ENCODE peak calls at places on chromosomes 13 and 19, in five cellular contexts. C, G, R, E and T are unnamed samples.
A peak's percentile ranks its signal among the peaks of the same experiment; 100 is the strongest.

GRCh38 chr13:34076319-34076718 is 258.4 kb downstream of the RFC3 start:
- DNase-seq in C (no peak), R (no peak), E (no peak), G (no peak), T (no peak)

GRCh38 chr13:102770435-102770834 is 3.2 kb downstream of the TEX30 start:
- DNase-seq in C (no peak), E (no peak), R (no peak), G (no peak), T (no peak)

GRCh38 chr13:107216046-107216715 is 648.2 kb upstream of the ARGLU1 start:
- DNase-seq in R (no peak), E (no peak), C (no peak), G (no peak), T (no peak)

GRCh38 chr19:51207747-51208146 is 17.1 kb upstream of the CD33 start:
- DNase-seq in E (no peak), G (no peak), R (no peak), C (no peak), T (no peak)

GRCh38 chr13:62583466-62583865 is 1167.8 kb upstream of the PCDH20 start:
- DNase-seq in R (no peak), G (no peak), E (no peak), C (no peak), T (no peak)

GRCh38 chr19:28710278-28710677 is 502.7 kb downstream of the UQCRFS1 start:
- DNase-seq in R (peak; percentile 24), C (peak; percentile 67), E (peak; percentile 3), G (peak; percentile 30), T (peak; percentile 54)

GRCh38 chr19:51750381-51751124 is 1.1 kb downstream of the FPR1 start:
- DNase-seq in C (no peak), R (no peak), G (no peak), E (no peak), T (no peak)

GRCh38 chr13:100530645-100531044 is 57.9 kb downstream of the GGACT start:
- DNase-seq in E (no peak), C (peak; percentile 33), R (no peak), G (no peak), T (no peak)

GRCh38 chr13:43284162-43284561 is 260.8 kb downstream of the DNAJC15 start:
- DNase-seq in G (no peak), C (peak; percentile 92), R (no peak), E (no peak), T (no peak)

GRCh38 chr19:5291588-5292193 is 48.9 kb downstream of the PTPRS start:
- DNase-seq in E (no peak), C (no peak), G (no peak), R (peak; percentile 27), T (no peak)

GRCh38 chr13:75458696-75459422 is 23.1 kb downstream of the TBC1D4 start:
- DNase-seq in R (peak; percentile 48), C (no peak), G (no peak), E (peak; percentile 49), T (no peak)

GRCh38 chr19:1295169-1296012 is 9.7 kb downstream of the EFNA2 start:
- DNase-seq in C (no peak), R (peak; percentile 97), E (no peak), G (no peak), T (peak; percentile 97)

GRCh38 chr19:49431330-49431749 is 6.2 kb downstream of the GFY start:
- DNase-seq in R (peak; percentile 80), C (no peak), E (no peak), G (no peak), T (peak; percentile 91)

GRCh38 chr13:45895880-45896279 is 44.3 kb upstream of the SIAH3 start:
- DNase-seq in E (no peak), R (no peak), C (no peak), G (no peak), T (no peak)

GRCh38 chr19:495440-496332 is 600 bp upstream of the MADCAM1 start:
- DNase-seq in C (peak; percentile 39), G (peak; percentile 49), R (peak; percentile 84), E (no peak), T (peak; percentile 64)

GRCh38 chr13:91359071-91359470 is 11.6 kb downstream of the MIR17HG start:
- DNase-seq in G (no peak), C (no peak), R (no peak), E (no peak), T (no peak)

GRCh38 chr13:26964278-26965057 is 203.9 kb upstream of the GPR12 start:
- DNase-seq in G (no peak), R (no peak), C (peak; percentile 67), E (no peak), T (no peak)

GRCh38 chr19:16467581-16467980 is 4.2 kb downstream of the EPS15L1 start:
- DNase-seq in E (no peak), G (no peak), C (no peak), R (peak; percentile 47), T (no peak)

GRCh38 chr13:110345266-110345665 is 38.2 kb downstream of the COL4A2 start:
- DNase-seq in C (no peak), R (no peak), G (no peak), E (no peak), T (no peak)

GRCh38 chr13:27792393-27793218 is at the start of gene GSX1:
- DNase-seq in C (peak; percentile 63), R (no peak), E (no peak), G (peak; percentile 13), T (no peak)

GRCh38 chr13:24066405-24067292 is 93.9 kb upstream of the SPATA13 start:
- DNase-seq in C (no peak), E (no peak), G (no peak), R (no peak), T (no peak)

GRCh38 chr13:26941345-26942174 is 181.0 kb upstream of the GPR12 start:
- DNase-seq in E (no peak), R (no peak), G (no peak), C (peak; percentile 91), T (no peak)

GRCh38 chr19:1848399-1849131 is at the start of gene REXO1:
- DNase-seq in G (peak; percentile 52), R (peak; percentile 97), C (peak; percentile 87), E (peak; percentile 72), T (peak; percentile 90)

GRCh38 chr13:105920375-105920774 is 615.1 kb downstream of the EFNB2 start:
- DNase-seq in G (no peak), R (no peak), E (no peak), C (peak; percentile 87), T (no peak)

GRCh38 chr13:37495046-37495445 is 103.5 kb downstream of the POSTN start:
- DNase-seq in C (peak; percentile 10), E (no peak), R (no peak), G (no peak), T (no peak)

DNA sequence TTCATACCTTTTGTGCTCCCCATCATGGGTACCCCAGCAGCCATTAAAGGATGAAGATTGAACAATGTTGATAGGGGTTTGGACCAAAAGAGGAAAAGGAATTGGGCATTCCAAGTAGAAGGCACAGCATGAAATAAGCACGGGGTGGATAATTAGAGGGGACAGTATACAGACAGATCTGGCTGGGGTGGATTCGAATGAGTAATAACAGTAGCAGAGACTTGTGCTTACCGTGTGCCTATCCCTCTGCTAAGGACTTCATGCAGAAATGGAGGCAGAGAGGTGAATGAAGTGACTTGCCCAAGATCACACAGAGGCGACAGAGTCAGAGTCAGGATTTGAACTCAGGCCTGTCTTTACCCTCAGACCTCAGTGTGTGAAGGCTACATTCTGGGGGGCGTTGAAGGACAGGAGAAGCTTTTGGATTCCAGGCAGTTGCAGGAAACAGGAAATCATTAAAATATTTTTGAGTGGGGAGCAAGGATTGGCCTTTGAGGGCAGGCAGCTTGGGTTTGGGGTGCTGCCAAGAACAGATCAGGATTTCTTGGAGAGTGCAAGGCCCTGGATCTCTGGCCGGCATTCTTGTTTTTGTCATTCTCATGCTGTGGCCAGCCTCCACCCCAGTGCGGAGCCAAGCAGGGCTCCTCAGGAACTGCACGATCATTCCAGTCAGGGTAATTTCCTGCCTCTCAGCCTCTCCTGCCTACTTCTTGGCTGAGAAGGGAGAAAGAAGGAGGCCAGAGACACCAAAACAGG is 18.7 kb downstream of the PAF1 start:
- DNase-seq in R (no peak), E (no peak), C (peak; percentile 93), G (no peak), T (no peak)
- TF ChIP-seq RCOR1 in R (no peak), E (no peak), C (no peak), G (no peak), T (no peak)

GRCh38 chr13:99258946-99259345 is 767 bp upstream of the GPR18 start:
- DNase-seq in G (no peak), R (no peak), E (no peak), C (no peak), T (no peak)

GRCh38 chr13:99258210-99258860 is at the start of gene GPR18:
- DNase-seq in G (no peak), C (peak; percentile 24), R (no peak), E (peak; percentile 67), T (no peak)

GRCh38 chr13:99263386-99263785 is 5.2 kb upstream of the GPR18 start:
- DNase-seq in E (no peak), R (no peak), C (no peak), G (no peak), T (no peak)

GRCh38 chr13:99260216-99260615 is 2.0 kb upstream of the GPR18 start:
- DNase-seq in R (no peak), E (no peak), G (no peak), C (peak; percentile 3), T (no peak)

DNA sequence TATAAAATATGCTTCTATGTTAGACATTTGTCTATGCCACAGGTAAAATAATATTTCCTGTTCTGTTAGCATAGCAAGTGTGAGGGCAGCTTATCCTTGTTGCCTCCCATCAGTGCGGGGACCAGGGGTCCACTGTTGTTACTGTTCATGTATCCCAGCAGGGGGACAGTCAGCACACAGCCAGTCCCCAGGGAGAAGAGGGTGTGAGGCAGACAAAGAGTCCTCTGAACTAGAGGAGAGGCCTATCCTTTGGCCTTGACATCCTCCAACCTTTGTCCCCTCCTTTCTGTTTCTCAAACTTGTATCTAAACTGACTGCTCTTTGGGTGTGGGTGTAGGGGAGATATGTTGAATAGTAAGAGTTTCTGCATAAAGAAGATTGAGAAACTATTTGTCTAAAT is 2.9 kb upstream of the GPR18 start:
- DNase-seq in G (no peak), C (no peak), R (no peak), E (no peak), T (no peak)
- TF ChIP-seq RCOR1 in G (no peak), C (no peak), R (no peak), E (no peak), T (no peak)

GRCh38 chr19:13134626-13135025 is 15.5 kb downstream of the STX10 start:
- DNase-seq in E (no peak), C (no peak), G (no peak), R (no peak), T (no peak)
- TF ChIP-seq RCOR1 in E (no peak), C (no peak), G (no peak), R (no peak), T (no peak)

GRCh38 chr19:48397636-48398328 is 4.3 kb downstream of the GRIN2D start:
- DNase-seq in R (no peak), G (no peak), E (no peak), C (no peak), T (no peak)

GRCh38 chr19:48398329-48399235 is 5.1 kb downstream of the GRIN2D start:
- DNase-seq in C (peak; percentile 41), E (no peak), R (peak; percentile 96), G (peak; percentile 92), T (peak; percentile 94)

GRCh38 chr19:48397263-48397635 is 3.8 kb downstream of the GRIN2D start:
- DNase-seq in R (no peak), G (no peak), E (no peak), C (no peak), T (no peak)

GRCh38 chr19:48401277-48401676 is 7.8 kb downstream of the GRIN2D start:
- DNase-seq in G (no peak), R (no peak), C (no peak), E (no peak), T (no peak)

GRCh38 chr19:48400018-48400742 is 6.7 kb downstream of the GRIN2D start:
- DNase-seq in R (peak; percentile 65), C (peak; percentile 55), E (no peak), G (peak; percentile 80), T (peak; percentile 83)
- TF ChIP-seq RCOR1 in R (no peak), C (no peak), E (no peak), G (no peak), T (no peak)